ENCODE peak calls at places on chromosome 17, in four cellular contexts. N is WTC11, C is SK-N-SH, A is H1. W is an unnamed sample.

GRCh38 chr17:33024688-33025486 is 33.2 kb downstream of the SPACA3 start:
- DNase-seq in A (no peak), C (no peak), N (no peak), W (no peak)

GRCh38 chr17:75191584-75191983 is 8.8 kb upstream of the SUMO2 start:
- DNase-seq in A (no peak), C (no peak), N (no peak), W (peak; percentile 69)

GRCh38 chr17:22453181-22453580 is 760.9 kb downstream of the KCNJ18 start:
- DNase-seq in A (no peak), N (no peak), C (no peak), W (no peak)

GRCh38 chr17:9002610-9003354 is 18.5 kb upstream of the NTN1 start:
- DNase-seq in C (peak; percentile 43), N (peak; percentile 57), A (no peak), W (no peak)

GRCh38 chr17:78925234-78925633 is at the start of gene TIMP2:
- DNase-seq in A (peak; percentile 58), N (peak; percentile 86), C (peak; percentile 100), W (peak; percentile 89)

GRCh38 chr17:50845260-50846147 is 10.1 kb downstream of the WFIKKN2 start:
- DNase-seq in A (no peak), N (no peak), C (no peak), W (no peak)

GRCh38 chr17:9389116-9389515 is 186.5 kb downstream of the STX8 start:
- DNase-seq in A (no peak), N (no peak), C (no peak), W (no peak)

GRCh38 chr17:61701334-61701733 is 110.3 kb upstream of the NACA2 start:
- DNase-seq in A (no peak), N (no peak), C (no peak), W (no peak)

GRCh38 chr17:40819528-40820125 is 2.8 kb downstream of the KRT10 start:
- DNase-seq in N (no peak), A (no peak), C (peak; percentile 19), W (peak; percentile 8)

GRCh38 chr17:49361129-49361901 is 735 bp downstream of the ZNF652 start:
- DNase-seq in C (peak; percentile 73), N (peak; percentile 19), A (no peak), W (peak; percentile 97)

GRCh38 chr17:2266045-2266864 is 37.3 kb downstream of the SMG6 start:
- DNase-seq in N (no peak), C (no peak), A (no peak), W (no peak)

GRCh38 chr17:17403899-17404576 is 72.8 kb upstream of the MED9 start:
- DNase-seq in A (no peak), N (no peak), C (peak; percentile 79), W (peak; percentile 84)

DNA sequence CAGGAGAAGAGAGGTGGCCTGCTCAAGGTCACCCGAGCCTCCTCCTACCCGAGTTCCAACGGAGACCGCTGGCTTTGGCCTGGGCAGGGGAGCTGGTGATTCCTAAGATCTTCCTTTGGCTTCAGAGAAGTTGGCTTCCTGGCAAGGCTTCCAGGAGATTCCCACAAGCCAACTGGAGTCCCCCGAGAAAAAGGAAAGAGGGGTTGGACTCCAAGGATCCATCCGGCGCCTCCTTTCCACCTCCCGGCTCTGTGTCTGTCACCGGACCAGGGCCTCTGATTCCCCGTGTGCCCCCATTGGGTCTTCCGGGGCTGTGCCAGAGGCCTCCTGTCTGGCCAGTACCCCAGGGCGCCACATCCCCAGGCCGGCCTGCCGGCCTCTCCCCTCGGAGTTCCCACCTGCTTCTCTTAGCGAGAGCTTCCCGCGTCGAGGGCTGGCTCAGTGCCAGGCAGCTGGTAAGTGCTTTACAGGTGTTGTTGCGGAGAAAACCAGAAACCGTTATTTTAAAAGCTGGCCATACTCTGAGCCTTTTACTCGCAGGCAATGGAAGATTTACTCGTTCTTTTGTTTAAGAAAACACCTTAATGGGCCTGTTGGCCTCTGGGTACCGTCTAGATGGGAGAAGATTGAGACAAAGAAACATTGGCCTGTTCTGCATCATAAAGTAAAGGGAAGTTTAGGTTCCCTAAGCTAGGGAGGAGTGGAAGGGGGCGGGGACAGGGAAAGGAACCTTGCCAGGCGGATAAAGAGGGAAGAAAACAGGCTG is 258.4 kb upstream of the SDK2 start:
- DNase-seq in C (no peak), N (peak; percentile 45), A (no peak), W (no peak)
- TF ChIP-seq MAX in C (no peak), N (no peak), A (peak; percentile 62), W (no peak)

GRCh38 chr17:45200701-45201100 is 21.0 kb upstream of the FMNL1 start:
- DNase-seq in A (no peak), N (no peak), C (no peak), W (peak; percentile 95)

GRCh38 chr17:45201457-45201856 is 20.2 kb upstream of the FMNL1 start:
- DNase-seq in C (no peak), A (no peak), N (no peak), W (no peak)

GRCh38 chr17:45195424-45195823 is 26.3 kb upstream of the FMNL1 start:
- DNase-seq in N (no peak), A (no peak), C (no peak), W (no peak)

GRCh38 chr17:45197555-45198334 is 23.9 kb upstream of the FMNL1 start:
- DNase-seq in N (peak; percentile 99), C (peak; percentile 93), A (peak; percentile 90), W (peak; percentile 88)

DNA sequence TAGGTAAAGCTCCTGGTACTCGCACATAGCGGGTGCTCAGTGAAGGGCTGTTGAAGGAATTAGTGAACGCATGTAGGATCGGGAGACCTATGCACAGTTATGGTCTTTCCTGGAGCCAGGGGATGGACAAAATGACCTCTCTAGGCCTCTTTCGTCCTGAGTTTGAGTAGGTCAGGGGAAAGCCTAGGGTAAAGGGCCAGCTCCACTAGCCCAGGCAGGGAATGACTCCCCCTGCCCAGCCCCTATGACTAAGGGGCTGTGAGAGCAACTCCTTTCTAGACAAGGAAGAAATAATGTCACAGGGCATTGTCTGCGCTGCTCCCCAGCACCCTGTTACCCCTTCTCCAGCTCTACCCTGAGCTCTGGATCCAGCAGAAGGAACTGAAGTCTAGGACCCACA is 24.6 kb upstream of the FMNL1 start:
- DNase-seq in C (no peak), A (no peak), N (no peak), W (no peak)
- TF ChIP-seq MAX in C (no peak), A (no peak), N (no peak), W (no peak)

GRCh38 chr17:43530303-43531081 is 15.6 kb downstream of the ETV4 start:
- DNase-seq in N (peak; percentile 99), A (peak; percentile 99), C (no peak), W (no peak)
- TF ChIP-seq MAX in N (no peak), A (no peak), C (no peak), W (no peak)

GRCh38 chr17:44527954-44528353 is 24.7 kb upstream of the GPATCH8 start:
- DNase-seq in A (no peak), C (no peak), N (no peak), W (no peak)

GRCh38 chr17:44527102-44527501 is 23.9 kb upstream of the GPATCH8 start:
- DNase-seq in N (no peak), A (no peak), C (no peak), W (no peak)

GRCh38 chr17:44518032-44518431 is 14.8 kb upstream of the GPATCH8 start:
- DNase-seq in A (no peak), C (no peak), N (no peak), W (no peak)

GRCh38 chr17:44523672-44523972 is 20.4 kb upstream of the GPATCH8 start:
- DNase-seq in A (no peak), N (no peak), C (no peak), W (no peak)

DNA sequence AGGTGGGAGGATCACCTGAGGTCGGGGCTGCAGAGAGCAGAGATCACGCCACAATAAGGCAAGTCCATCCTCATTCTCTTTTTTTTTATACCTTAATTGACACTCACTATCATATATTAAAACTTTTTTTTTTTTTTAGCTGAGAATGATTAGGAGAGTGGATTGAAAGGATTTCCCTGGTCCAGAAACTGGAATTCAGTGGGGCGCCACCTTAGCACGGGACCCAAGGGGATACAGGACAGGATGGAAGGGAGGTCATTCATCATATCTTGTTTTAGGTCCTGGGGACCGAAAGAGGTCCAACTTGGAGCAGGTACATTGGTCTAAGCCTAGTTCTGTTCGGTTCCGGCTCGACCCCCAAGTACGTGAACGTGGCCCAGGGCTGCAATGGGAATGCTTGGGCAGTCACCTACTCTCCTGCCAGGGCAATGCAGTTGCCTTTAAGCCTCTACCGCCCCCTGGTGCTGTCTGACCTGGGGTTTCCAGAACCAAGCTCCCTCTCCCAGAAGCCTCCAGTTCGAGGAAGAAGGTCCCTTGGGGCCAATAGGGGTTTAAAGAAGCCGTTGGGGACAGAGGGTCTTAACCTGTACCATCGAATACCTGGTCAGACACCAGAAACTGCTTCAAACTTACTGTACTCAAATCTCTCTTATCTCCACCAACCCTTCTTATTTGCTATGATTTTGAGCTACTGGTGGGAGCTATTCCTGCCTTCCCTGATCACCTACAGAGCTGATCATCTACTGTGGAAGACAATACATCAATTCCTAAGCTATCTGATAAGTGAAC is 19.9 kb upstream of the GPATCH8 start:
- DNase-seq in A (no peak), N (peak; percentile 91), C (peak; percentile 48), W (peak; percentile 74)
- TF ChIP-seq MAX in A (no peak), N (no peak), C (no peak), W (no peak)

DNA sequence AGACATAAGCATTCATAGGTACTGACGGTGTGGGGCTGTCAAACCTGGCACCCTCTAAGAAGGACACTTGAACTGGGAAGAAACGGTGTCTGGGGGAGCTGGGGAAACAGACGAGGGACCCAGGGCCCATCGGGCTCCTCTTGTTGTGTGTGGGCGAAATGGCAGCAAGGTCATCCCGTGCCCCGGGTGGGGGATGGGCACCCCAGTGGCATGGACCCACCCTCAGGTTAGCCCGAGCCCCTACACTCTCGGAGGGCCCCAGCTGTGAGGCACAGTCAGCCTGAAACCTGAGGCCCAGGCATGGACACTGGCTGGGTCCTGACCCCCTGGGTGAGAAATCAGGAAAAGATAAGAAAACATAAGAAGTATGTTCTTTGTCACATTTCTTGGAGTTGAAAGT is 57.1 kb downstream of the MYO18A start:
- DNase-seq in N (no peak), C (no peak), A (no peak), W (no peak)
- TF ChIP-seq MAX in N (no peak), C (no peak), A (no peak), W (no peak)

DNA sequence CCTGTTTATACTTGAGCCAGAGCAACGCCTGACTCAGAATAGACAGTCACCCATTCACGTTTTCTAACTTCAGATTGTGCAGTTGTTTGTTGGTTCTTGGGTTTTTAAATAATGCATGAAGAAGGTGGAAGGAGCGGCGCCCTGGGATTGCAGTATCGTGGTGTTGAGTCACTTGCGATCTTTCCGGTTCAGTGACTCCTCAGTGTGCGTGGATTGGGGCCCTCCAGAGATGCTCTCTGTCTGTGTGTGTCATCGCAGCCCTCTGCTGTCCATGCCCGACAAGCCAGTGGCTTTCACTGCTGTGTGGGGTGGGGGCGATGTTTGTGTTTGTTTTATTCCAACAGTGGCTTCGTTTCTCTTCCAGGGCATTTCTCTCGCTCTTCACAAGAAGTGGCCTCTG is 134.0 kb downstream of the RPTOR start:
- DNase-seq in C (no peak), A (no peak), N (no peak), W (peak; percentile 46)
- TF ChIP-seq MAX in C (no peak), A (no peak), N (no peak), W (no peak)

DNA sequence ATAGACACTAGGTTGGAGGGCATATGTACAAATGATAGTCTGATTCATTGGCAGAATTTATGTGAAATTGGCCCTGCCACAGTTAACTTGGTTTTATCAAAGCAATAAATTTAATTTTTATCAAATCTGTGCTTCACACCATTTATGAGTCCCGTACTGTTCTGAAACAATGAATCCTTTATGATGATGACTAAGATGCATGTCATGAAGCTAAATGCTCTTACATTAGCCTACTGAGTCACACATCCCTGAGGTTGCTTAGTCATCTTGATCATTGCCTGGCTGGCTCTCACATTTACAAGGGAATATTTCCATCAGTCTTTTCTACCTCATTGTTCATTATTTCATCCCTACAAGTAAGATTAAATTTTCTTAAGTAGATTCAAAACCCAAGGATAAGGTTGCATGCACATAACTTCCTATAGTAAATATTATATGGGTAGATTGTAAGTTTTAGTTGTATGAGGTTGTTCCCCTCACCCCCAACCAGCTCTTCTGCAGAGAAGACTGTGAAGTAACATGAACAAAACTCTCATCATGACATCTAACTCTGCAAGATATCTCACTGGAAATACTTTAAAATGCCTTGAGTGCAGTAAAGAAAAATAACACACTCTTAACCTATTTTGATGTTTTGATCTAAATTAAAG is 170.7 kb downstream of the CYB561 start:
- DNase-seq in C (no peak), A (no peak), N (no peak), W (peak; percentile 81)
- TF ChIP-seq MAX in C (peak; percentile 24), A (no peak), N (no peak), W (no peak)

W was measured in NB4.